ENCODE peak calls at places on chromosomes 16 and 17, in seven cellular contexts. Z is C1 segment of cervical spinal cord; P is activated CD8-positive, alpha-beta T cell treated with anti-CD3 and anti-CD28 coated beads for 36 hours; H is NCI-H1105; R is SK-N-DZ; X is activated T-helper 9 cell treated with anti-CD3 and anti-CD28 coated beads, Interleukin-2, amount 50 U/mL, for 16 hours; I is OCI-LY7. L is an unnamed sample.

GRCh38 chr17:968812-969766 is 10.5 kb downstream of the NXN start:
- DNase-seq in Z (no peak), P (no peak), H (no peak), R (no peak), X (no peak), I (no peak), L (no peak)

GRCh38 chr17:61406871-61407210 is 7.2 kb downstream of the TBX2 start:
- DNase-seq in Z (no peak), P (no peak), H (no peak), R (no peak), X (no peak), I (no peak), L (no peak)

GRCh38 chr17:52159810-52160578 is 1.5 kb upstream of the CA10 start:
- DNase-seq in Z (no peak), P (no peak), H (no peak), R (no peak), X (no peak), I (no peak), L (no peak)

GRCh38 chr17:28949185-28950016 is 1.9 kb downstream of the PHF12 start:
- DNase-seq in Z (no peak), P (peak), H (no peak), R (peak), X (peak), I (peak), L (peak)

GRCh38 chr17:35752471-35752870 is 568 bp downstream of the GAS2L2 start:
- DNase-seq in Z (no peak), P (no peak), H (no peak), R (no peak), X (no peak), I (no peak), L (no peak)

GRCh38 chr16:8756755-8757154 is 40.7 kb downstream of the TMEM186 start:
- DNase-seq in Z (no peak), P (no peak), H (no peak), R (no peak), X (no peak), I (no peak), L (no peak)

GRCh38 chr16:85750021-85750826 is 672 bp downstream of the C16orf74 start:
- DNase-seq in Z (no peak), P (peak), H (no peak), R (no peak), X (no peak), I (peak), L (peak)

GRCh38 chr17:6853764-6854442 is 22.4 kb upstream of the TEKT1 start:
- DNase-seq in Z (no peak), P (peak), H (no peak), R (no peak), X (no peak), I (peak), L (no peak)

GRCh38 chr16:69787883-69788282 is 25.8 kb downstream of the WWP2 start:
- DNase-seq in Z (no peak), P (no peak), H (no peak), R (no peak), X (no peak), I (no peak), L (no peak)

GRCh38 chr16:2466667-2467300 is 4.3 kb upstream of the NTN3 start:
- DNase-seq in Z (no peak), P (no peak), H (no peak), R (no peak), X (no peak), I (no peak), L (no peak)

GRCh38 chr17:75764711-75765421 is at the start of gene GALK1:
- DNase-seq in Z (peak), P (peak), H (peak), R (peak), X (peak), I (peak), L (peak)

GRCh38 chr17:5019475-5019956 is 15.7 kb downstream of the SLC52A1 start:
- DNase-seq in Z (no peak), P (peak), H (no peak), R (no peak), X (no peak), I (peak), L (peak)

GRCh38 chr16:69199382-69199781 is 12.4 kb downstream of the SNTB2 start:
- DNase-seq in Z (no peak), P (no peak), H (no peak), R (peak), X (no peak), I (no peak), L (no peak)

GRCh38 chr16:11126389-11127072 is 129.5 kb downstream of the SOCS1 start:
- DNase-seq in Z (no peak), P (no peak), H (no peak), R (no peak), X (no peak), I (no peak), L (no peak)

GRCh38 chr17:40499551-40500189 is 1.8 kb downstream of the TNS4 start:
- DNase-seq in Z (peak), P (no peak), H (peak), R (peak), X (no peak), I (no peak), L (peak)

GRCh38 chr17:74972107-74972972 is at the start of gene HID1:
- DNase-seq in Z (peak), P (peak), H (peak), R (no peak), X (peak), I (peak), L (peak)

GRCh38 chr17:7853693-7854043 is 1.2 kb upstream of the TMEM88 start:
- DNase-seq in Z (no peak), P (no peak), H (no peak), R (no peak), X (no peak), I (no peak), L (no peak)

GRCh38 chr17:73027130-73027741 is 65.3 kb downstream of the SLC39A11 start:
- DNase-seq in Z (no peak), P (no peak), H (no peak), R (no peak), X (no peak), I (no peak), L (no peak)

GRCh38 chr17:37844158-37844976 is 79.8 kb upstream of the TBC1D3K start:
- DNase-seq in Z (peak), P (peak), H (no peak), R (no peak), X (no peak), I (peak), L (peak)

GRCh38 chr17:57939797-57940196 is 15.4 kb downstream of the CUEDC1 start:
- DNase-seq in Z (no peak), P (peak), H (peak), R (no peak), X (no peak), I (peak), L (peak)

GRCh38 chr17:45288825-45289224 is 26.9 kb upstream of the SPATA32 start:
- DNase-seq in Z (no peak), P (no peak), H (no peak), R (no peak), X (no peak), I (no peak), L (no peak)

GRCh38 chr17:19876524-19877161 is 8.9 kb upstream of the ULK2 start:
- DNase-seq in Z (peak), P (peak), H (no peak), R (no peak), X (no peak), I (no peak), L (peak)

GRCh38 chr17:37170881-37171460 is 204.8 kb upstream of the C17orf78 start:
- DNase-seq in Z (no peak), P (no peak), H (no peak), R (no peak), X (no peak), I (no peak), L (no peak)

GRCh38 chr16:4550587-4550986 is 5.6 kb upstream of the C16orf96 start:
- DNase-seq in Z (no peak), P (no peak), H (no peak), R (no peak), X (no peak), I (no peak), L (no peak)

GRCh38 chr17:66830451-66830850 is 4.5 kb upstream of the CACNG5 start:
- DNase-seq in Z (no peak), P (no peak), H (no peak), R (no peak), X (no peak), I (no peak), L (no peak)

GRCh38 chr16:87499189-87499486 is 6.3 kb upstream of the ZCCHC14 start:
- DNase-seq in Z (no peak), P (no peak), H (no peak), R (no peak), X (no peak), I (no peak), L (no peak)

GRCh38 chr16:1046271-1046955 is 26.1 kb upstream of the SSTR5 start:
- DNase-seq in Z (peak), P (no peak), H (no peak), R (no peak), X (no peak), I (no peak), L (no peak)

GRCh38 chr16:57824880-57825279 is 22.6 kb upstream of the KIFC3 start:
- DNase-seq in Z (no peak), P (no peak), H (no peak), R (no peak), X (no peak), I (no peak), L (no peak)

GRCh38 chr16:59213952-59214351 is 479.8 kb upstream of the GOT2 start:
- DNase-seq in Z (no peak), P (no peak), H (no peak), R (no peak), X (no peak), I (no peak), L (peak)

GRCh38 chr17:79874329-79874981 is 35.2 kb upstream of the CBX4 start:
- DNase-seq in Z (no peak), P (peak), H (peak), R (peak), X (no peak), I (peak), L (peak)

GRCh38 chr17:45090711-45091110 is 29.6 kb downstream of the NMT1 start:
- DNase-seq in Z (no peak), P (no peak), H (no peak), R (no peak), X (no peak), I (no peak), L (no peak)

GRCh38 chr16:88504489-88505404 is 51.7 kb downstream of the ZFPM1 start:
- DNase-seq in Z (no peak), P (no peak), H (peak), R (peak), X (no peak), I (no peak), L (no peak)

GRCh38 chr17:28849281-28849680 is 5.5 kb upstream of the ERAL1 start:
- DNase-seq in Z (no peak), P (peak), H (no peak), R (no peak), X (no peak), I (no peak), L (peak)